ENCODE peak calls at places on chromosomes 7 and 10, in four cellular contexts. O is glomerular endothelial cell, H is fibroblast of gingiva, E is AG20443. D is an unnamed sample.

GRCh38 chr7:22387583-22387982 is 30.6 kb upstream of the RAPGEF5 start:
- DNase-seq in O (no peak), H (peak; percentile 87), E (peak; percentile 70), D (no peak)

GRCh38 chr10:9274206-9274755 is 1219.8 kb downstream of the GATA3 start:
- DNase-seq in O (no peak), H (no peak), E (no peak), D (no peak)

GRCh38 chr7:143458263-143458662 is 15.0 kb downstream of the TAS2R60 start:
- DNase-seq in O (no peak), H (peak; percentile 78), E (peak; percentile 81), D (no peak)

GRCh38 chr10:132395704-132396494 is 1.1 kb upstream of the PWWP2B start:
- DNase-seq in O (no peak), H (peak; percentile 52), E (peak; percentile 72), D (peak; percentile 49)

GRCh38 chr7:120951826-120952225 is 1.2 kb downstream of the ING3 start:
- DNase-seq in O (no peak), H (no peak), E (no peak), D (no peak)

GRCh38 chr10:95236068-95236903 is 42.2 kb downstream of the ACSM6 start:
- DNase-seq in O (no peak), H (peak; percentile 10), E (peak; percentile 30), D (no peak)

GRCh38 chr10:60314306-60314940 is 75.3 kb downstream of the ANK3 start:
- DNase-seq in O (peak; percentile 73), H (peak; percentile 48), E (peak; percentile 57), D (no peak)

GRCh38 chr10:12960431-12960898 is 41.0 kb downstream of the CCDC3 start:
- DNase-seq in O (no peak), H (no peak), E (no peak), D (no peak)

GRCh38 chr7:155007947-155008346 is 5.0 kb upstream of the PAXIP1 start:
- DNase-seq in O (no peak), H (no peak), E (no peak), D (no peak)

GRCh38 chr7:42237162-42237821 is at the start of gene GLI3:
- DNase-seq in O (no peak), H (peak; percentile 96), E (peak; percentile 92), D (no peak)

GRCh38 chr7:76062254-76062653 is 14.3 kb downstream of the MDH2 start:
- DNase-seq in O (no peak), H (no peak), E (peak; percentile 2), D (no peak)

GRCh38 chr10:14532473-14533251 is 201.9 kb upstream of the FRMD4A start:
- DNase-seq in O (no peak), H (no peak), E (no peak), D (no peak)

GRCh38 chr10:84499846-84500245 is 171.5 kb downstream of the CCSER2 start:
- DNase-seq in O (no peak), H (no peak), E (no peak), D (no peak)

GRCh38 chr10:90417466-90418210 is 440.2 kb downstream of the HTR7 start:
- DNase-seq in O (no peak), H (no peak), E (no peak), D (no peak)

GRCh38 chr7:139709460-139709859 is 68.3 kb downstream of the HIPK2 start:
- DNase-seq in O (no peak), H (peak; percentile 94), E (peak; percentile 95), D (no peak)

GRCh38 chr10:122199070-122199469 is 72.0 kb upstream of the BTBD16 start:
- DNase-seq in O (no peak), H (no peak), E (no peak), D (no peak)

GRCh38 chr7:5459084-5459483 is 35.5 kb upstream of the TNRC18 start:
- DNase-seq in O (no peak), H (no peak), E (no peak), D (no peak)

GRCh38 chr7:30989008-30989823 is 25.5 kb downstream of the GHRHR start:
- DNase-seq in O (no peak), H (no peak), E (no peak), D (no peak)

GRCh38 chr7:47404005-47404404 is 177.9 kb downstream of the TNS3 start:
- DNase-seq in O (no peak), H (no peak), E (no peak), D (no peak)